ENCODE peak calls at places on chromosome 6, in nine cellular contexts. S is NCI-H1930; F is iPS DF 19.7; J is stimulated activated CD8-positive, alpha-beta memory T cell treated with anti-CD3 and anti-CD28 coated beads, Interleukin-4, amount 100 ng/mL, for 4 hours; D is Calu3; Z is nucleus accumbens; E is IMR-90; M is cardiac fibroblast; U is C1 segment of cervical spinal cord. B is an unnamed sample.

GRCh38 chr6:88611721-88612120 is 351.7 kb downstream of the RNGTT start:
- DNase-seq in S (no peak), F (no peak), J (no peak), D (no peak), Z (no peak), E (no peak), M (no peak), U (no peak), B (no peak)

GRCh38 chr6:118128755-118129154 is 221.7 kb downstream of the SLC35F1 start:
- DNase-seq in S (no peak), F (no peak), J (no peak), D (no peak), Z (no peak), E (no peak), M (no peak), U (no peak), B (no peak)

GRCh38 chr6:126033696-126034095 is 47.4 kb downstream of the TRMT11 start:
- DNase-seq in S (peak; percentile 23), F (peak; percentile 25), J (no peak), D (peak; percentile 33), Z (peak; percentile 14), E (peak; percentile 91), M (peak; percentile 94), U (no peak), B (peak; percentile 92)

GRCh38 chr6:79450984-79451383 is 86.2 kb downstream of the LCA5 start:
- DNase-seq in S (no peak), F (no peak), J (no peak), D (no peak), Z (no peak), E (no peak), M (no peak), U (no peak), B (no peak)

GRCh38 chr6:10541591-10541990 is 20.4 kb downstream of the GCNT2 start:
- DNase-seq in S (no peak), F (no peak), J (no peak), D (no peak), Z (no peak), E (no peak), M (no peak), U (no peak), B (no peak)

GRCh38 chr6:81937296-81937937 is 184.9 kb upstream of the TENT5A start:
- DNase-seq in S (no peak), F (no peak), J (no peak), D (no peak), Z (no peak), E (peak; percentile 66), M (no peak), U (no peak), B (peak; percentile 97)

GRCh38 chr6:7911345-7911725 is 747 bp upstream of the TXNDC5 start:
- DNase-seq in S (no peak), F (no peak), J (no peak), D (no peak), Z (no peak), E (no peak), M (no peak), U (no peak), B (no peak)

GRCh38 chr6:11938285-11938890 is 73.7 kb upstream of the HIVEP1 start:
- DNase-seq in S (no peak), F (peak; percentile 78), J (no peak), D (no peak), Z (no peak), E (no peak), M (no peak), U (no peak), B (no peak)

GRCh38 chr6:10463491-10464481 is 48.9 kb upstream of the TFAP2A start:
- DNase-seq in S (no peak), F (no peak), J (no peak), D (no peak), Z (no peak), E (no peak), M (no peak), U (no peak), B (no peak)

GRCh38 chr6:33993653-33994052 is 152.2 kb downstream of the GRM4 start:
- DNase-seq in S (no peak), F (no peak), J (no peak), D (no peak), Z (no peak), E (no peak), M (no peak), U (no peak), B (no peak)

GRCh38 chr6:72950114-72950860 is 275.0 kb downstream of the KHDC1L start:
- DNase-seq in S (no peak), F (no peak), J (no peak), D (peak; percentile 28), Z (no peak), E (peak; percentile 89), M (peak; percentile 72), U (no peak), B (peak; percentile 86)

GRCh38 chr6:155311076-155311475 is 3.2 kb downstream of the TFB1M start:
- DNase-seq in S (no peak), F (no peak), J (no peak), D (no peak), Z (no peak), E (peak; percentile 18), M (no peak), U (no peak), B (no peak)

GRCh38 chr6:6736753-6737654 is 148.5 kb downstream of the LY86 start:
- DNase-seq in S (no peak), F (no peak), J (no peak), D (peak; percentile 28), Z (no peak), E (no peak), M (peak; percentile 78), U (no peak), B (peak; percentile 73)

GRCh38 chr6:143397229-143398222 is 53.0 kb downstream of the ADAT2 start:
- DNase-seq in S (no peak), F (peak; percentile 59), J (peak; percentile 11), D (peak; percentile 83), Z (no peak), E (peak; percentile 46), M (peak; percentile 90), U (no peak), B (peak; percentile 86)

GRCh38 chr6:162082520-162082919 is 645.0 kb downstream of the PRKN start:
- DNase-seq in S (no peak), F (no peak), J (no peak), D (no peak), Z (no peak), E (no peak), M (no peak), U (no peak), B (no peak)

GRCh38 chr6:142058216-142058925 is 74.4 kb upstream of the GJE1 start:
- DNase-seq in S (no peak), F (no peak), J (no peak), D (no peak), Z (no peak), E (no peak), M (no peak), U (no peak), B (peak; percentile 20)

GRCh38 chr6:87700729-87701675 is 1.0 kb downstream of the AKIRIN2 start:
- DNase-seq in S (no peak), F (no peak), J (peak; percentile 12), D (peak; percentile 36), Z (peak; percentile 36), E (peak; percentile 62), M (peak; percentile 57), U (peak; percentile 28), B (peak; percentile 86)

GRCh38 chr6:152952866-152953509 is 29.9 kb downstream of the FBXO5 start:
- DNase-seq in S (no peak), F (no peak), J (no peak), D (no peak), Z (no peak), E (peak; percentile 63), M (peak; percentile 61), U (peak; percentile 0), B (peak; percentile 65)

GRCh38 chr6:39377530-39377929 is 55.0 kb upstream of the KCNK16 start:
- DNase-seq in S (peak; percentile 49), F (peak; percentile 82), J (no peak), D (peak; percentile 59), Z (peak; percentile 80), E (peak; percentile 44), M (peak; percentile 84), U (peak; percentile 23), B (peak; percentile 63)

GRCh38 chr6:41036601-41037000 is 2.4 kb downstream of the UNC5CL start:
- DNase-seq in S (no peak), F (no peak), J (no peak), D (no peak), Z (no peak), E (no peak), M (no peak), U (no peak), B (no peak)

B was measured in fibroblast of mammary gland.